ENCODE peak calls at places on chromosomes 16 and 17, in four cellular contexts. S, Z, E and X are unnamed samples.

GRCh38 chr17:8080208-8080798 is 7.2 kb downstream of the ALOX12B start:
- DNase-seq in S (no peak), Z (no peak), E (no peak), X (no peak)

GRCh38 chr17:41676058-41676419 is 12.6 kb upstream of the EIF1 start:
- DNase-seq in S (no peak), Z (no peak), E (no peak), X (no peak)

GRCh38 chr16:88365244-88365865 is 17.4 kb upstream of the ZNF469 start:
- DNase-seq in S (no peak), Z (no peak), E (no peak), X (no peak)

GRCh38 chr17:14741516-14741915 is 440.6 kb downstream of the HS3ST3B1 start:
- DNase-seq in S (no peak), Z (no peak), E (no peak), X (no peak)

GRCh38 chr17:1030684-1031557 is 34.0 kb downstream of the TIMM22 start:
- DNase-seq in S (no peak), Z (no peak), E (no peak), X (no peak)

GRCh38 chr17:50431219-50431618 is 5.2 kb downstream of the ACSF2 start:
- DNase-seq in S (no peak), Z (peak; percentile 71), E (no peak), X (no peak)

GRCh38 chr16:23729503-23730424 is 16.7 kb upstream of the ERN2 start:
- DNase-seq in S (peak; percentile 10), Z (peak; percentile 56), E (no peak), X (no peak)

GRCh38 chr17:36182176-36183000 is 6.0 kb upstream of the TBC1D3B start:
- DNase-seq in S (peak; percentile 43), Z (no peak), E (peak; percentile 71), X (no peak)

GRCh38 chr16:74623214-74623842 is 16.4 kb upstream of the GLG1 start:
- DNase-seq in S (peak; percentile 72), Z (peak; percentile 21), E (no peak), X (no peak)

GRCh38 chr16:70253291-70254094 is 1.8 kb upstream of the EXOSC6 start:
- DNase-seq in S (peak; percentile 51), Z (peak; percentile 72), E (peak; percentile 64), X (no peak)

GRCh38 chr16:67181346-67181745 is 2.4 kb downstream of the MATCAP1 start:
- DNase-seq in S (peak; percentile 71), Z (no peak), E (no peak), X (no peak)

GRCh38 chr17:15782809-15783208 is 50.7 kb downstream of the TBC1D26 start:
- DNase-seq in S (peak; percentile 45), Z (no peak), E (no peak), X (no peak)

GRCh38 chr17:17326275-17326875 is 23.2 kb downstream of the NT5M start:
- DNase-seq in S (no peak), Z (no peak), E (no peak), X (no peak)

GRCh38 chr16:86597880-86598606 is 19.7 kb downstream of the FOXL1 start:
- DNase-seq in S (no peak), Z (no peak), E (peak; percentile 20), X (no peak)

GRCh38 chr17:75753514-75754377 is 11.2 kb downstream of the GALK1 start:
- DNase-seq in S (no peak), Z (no peak), E (peak; percentile 84), X (peak; percentile 82)

GRCh38 chr17:81196505-81197408 is 26.0 kb downstream of the CEP131 start:
- DNase-seq in S (peak; percentile 49), Z (no peak), E (no peak), X (no peak)

GRCh38 chr17:75262112-75262606 is 480 bp downstream of the MRPS7 start:
- DNase-seq in S (no peak), Z (no peak), E (no peak), X (no peak)

GRCh38 chr17:70296456-70296855 is 127.1 kb downstream of the KCNJ2 start:
- DNase-seq in S (no peak), Z (no peak), E (no peak), X (no peak)

GRCh38 chr16:86901483-86901882 is 323.1 kb downstream of the FOXL1 start:
- DNase-seq in S (peak; percentile 71), Z (no peak), E (no peak), X (no peak)

GRCh38 chr17:29042679-29043538 is at the start of gene PIPOX:
- DNase-seq in S (peak; percentile 23), Z (no peak), E (no peak), X (no peak)

GRCh38 chr16:1354815-1355214 is 3.1 kb downstream of the GNPTG start:
- DNase-seq in S (no peak), Z (no peak), E (no peak), X (no peak)

GRCh38 chr17:48612854-48613691 is 2.0 kb downstream of the HOXB8 start:
- DNase-seq in S (peak; percentile 40), Z (peak; percentile 79), E (no peak), X (peak; percentile 57)

GRCh38 chr17:78343099-78343432 is 16.8 kb downstream of the SOCS3 start:
- DNase-seq in S (peak; percentile 81), Z (no peak), E (peak; percentile 92), X (peak; percentile 37)

GRCh38 chr17:8079291-8080207 is 8.0 kb downstream of the ALOX12B start:
- DNase-seq in S (peak; percentile 54), Z (peak; percentile 48), E (peak; percentile 62), X (peak; percentile 82)

GRCh38 chr17:56708220-56708567 is 114.7 kb downstream of the NOG start:
- DNase-seq in S (no peak), Z (no peak), E (no peak), X (no peak)

GRCh38 chr17:28735242-28735722 is 6.7 kb downstream of the NEK8 start:
- DNase-seq in S (no peak), Z (no peak), E (no peak), X (no peak)

GRCh38 chr16:730666-731509 is 4.0 kb downstream of the HAGHL start:
- DNase-seq in S (no peak), Z (no peak), E (no peak), X (no peak)

GRCh38 chr16:85888405-85889331 is 10.3 kb upstream of the IRF8 start:
- DNase-seq in S (peak; percentile 94), Z (no peak), E (no peak), X (no peak)

GRCh38 chr17:57880086-57880456 is 30.2 kb upstream of the MRPS23 start:
- DNase-seq in S (no peak), Z (no peak), E (no peak), X (no peak)

GRCh38 chr17:80252871-80253270 is 7.8 kb upstream of the RNF213 start:
- DNase-seq in S (peak; percentile 52), Z (no peak), E (no peak), X (peak; percentile 62)

GRCh38 chr17:33725675-33726271 is 432.7 kb upstream of the ASIC2 start:
- DNase-seq in S (peak; percentile 44), Z (peak; percentile 48), E (peak; percentile 47), X (no peak)

GRCh38 chr17:41463746-41464145 is 3.4 kb downstream of the KRT32 start:
- DNase-seq in S (no peak), Z (no peak), E (no peak), X (no peak)

GRCh38 chr17:64694207-64694606 is 32.1 kb upstream of the SMURF2 start:
- DNase-seq in S (peak; percentile 92), Z (no peak), E (peak; percentile 97), X (no peak)

GRCh38 chr17:58250344-58251011 is 12.1 kb downstream of the LPO start:
- DNase-seq in S (no peak), Z (no peak), E (peak; percentile 40), X (no peak)

GRCh38 chr17:77607606-77608005 is 350.9 kb upstream of the TNRC6C start:
- DNase-seq in S (no peak), Z (no peak), E (peak; percentile 35), X (no peak)

GRCh38 chr16:17414421-17414820 is 56.3 kb downstream of the XYLT1 start:
- DNase-seq in S (no peak), Z (no peak), E (no peak), X (peak; percentile 49)

GRCh38 chr17:49554694-49555494 is 20.8 kb upstream of the NXPH3 start:
- DNase-seq in S (no peak), Z (peak; percentile 48), E (peak; percentile 44), X (no peak)

GRCh38 chr17:48484256-48484655 is 46.6 kb downstream of the HOXB1 start:
- DNase-seq in S (peak; percentile 36), Z (no peak), E (peak; percentile 60), X (no peak)

GRCh38 chr17:78472035-78472905 is 93.8 kb downstream of the PGS1 start:
- DNase-seq in S (no peak), Z (no peak), E (no peak), X (no peak)